ENCODE peak calls at places on chromosomes 1 and 21, in four cellular contexts. One of them, this sample, is unnamed.

GRCh38 chr1:40708750-40709099 is 17.2 kb downstream of the NFYC start:
- DNase-seq in T1000: no peak
- DNase-seq in CD8-positive, alpha-beta memory T cell: no peak
- DNase-seq in activated CD4-positive, alpha-beta T cell treated with anti-CD3 and anti-CD28 coated beads for 24 hours: no peak
- DNase-seq in this sample: no peak

GRCh38 chr1:233326995-233327937 is at the start of gene MAP3K21:
- DNase-seq in T1000: peak
- DNase-seq in CD8-positive, alpha-beta memory T cell: peak
- DNase-seq in activated CD4-positive, alpha-beta T cell treated with anti-CD3 and anti-CD28 coated beads for 24 hours: peak
- DNase-seq in this sample: peak

GRCh38 chr1:192477630-192478029 is 97.9 kb upstream of the RGS1 start:
- DNase-seq in T1000: no peak
- DNase-seq in CD8-positive, alpha-beta memory T cell: peak
- DNase-seq in activated CD4-positive, alpha-beta T cell treated with anti-CD3 and anti-CD28 coated beads for 24 hours: no peak
- DNase-seq in this sample: no peak

GRCh38 chr1:232635778-232636356 is 5.9 kb upstream of the SIPA1L2 start:
- DNase-seq in T1000: no peak
- DNase-seq in CD8-positive, alpha-beta memory T cell: peak
- DNase-seq in activated CD4-positive, alpha-beta T cell treated with anti-CD3 and anti-CD28 coated beads for 24 hours: no peak
- DNase-seq in this sample: no peak

GRCh38 chr21:34227386-34227852 is 136.4 kb upstream of the KCNE2 start:
- DNase-seq in T1000: peak
- DNase-seq in CD8-positive, alpha-beta memory T cell: no peak
- DNase-seq in activated CD4-positive, alpha-beta T cell treated with anti-CD3 and anti-CD28 coated beads for 24 hours: no peak
- DNase-seq in this sample: no peak

GRCh38 chr21:42009018-42009830 is 936 bp downstream of the ZBTB21 start:
- DNase-seq in T1000: no peak
- DNase-seq in CD8-positive, alpha-beta memory T cell: peak
- DNase-seq in activated CD4-positive, alpha-beta T cell treated with anti-CD3 and anti-CD28 coated beads for 24 hours: peak
- DNase-seq in this sample: peak

GRCh38 chr1:225915538-225915991 is 8.5 kb downstream of the PYCR2 start:
- DNase-seq in T1000: no peak
- DNase-seq in CD8-positive, alpha-beta memory T cell: no peak
- DNase-seq in activated CD4-positive, alpha-beta T cell treated with anti-CD3 and anti-CD28 coated beads for 24 hours: no peak
- DNase-seq in this sample: no peak

GRCh38 chr1:214281902-214282695 is 1.1 kb downstream of the SMYD2 start:
- DNase-seq in T1000: no peak
- DNase-seq in CD8-positive, alpha-beta memory T cell: no peak
- DNase-seq in activated CD4-positive, alpha-beta T cell treated with anti-CD3 and anti-CD28 coated beads for 24 hours: no peak
- DNase-seq in this sample: no peak

GRCh38 chr1:30807318-30808066 is 49.9 kb upstream of the LAPTM5 start:
- DNase-seq in T1000: peak
- DNase-seq in CD8-positive, alpha-beta memory T cell: no peak
- DNase-seq in activated CD4-positive, alpha-beta T cell treated with anti-CD3 and anti-CD28 coated beads for 24 hours: no peak
- DNase-seq in this sample: no peak

GRCh38 chr1:66564250-66564649 is 30.3 kb downstream of the SGIP1 start:
- DNase-seq in T1000: peak
- DNase-seq in CD8-positive, alpha-beta memory T cell: no peak
- DNase-seq in activated CD4-positive, alpha-beta T cell treated with anti-CD3 and anti-CD28 coated beads for 24 hours: no peak
- DNase-seq in this sample: no peak

GRCh38 chr1:157137773-157138219 is 399 bp downstream of the ETV3 start:
- DNase-seq in T1000: no peak
- DNase-seq in CD8-positive, alpha-beta memory T cell: no peak
- DNase-seq in activated CD4-positive, alpha-beta T cell treated with anti-CD3 and anti-CD28 coated beads for 24 hours: no peak
- DNase-seq in this sample: no peak

GRCh38 chr21:36120304-36120902 is 14.5 kb upstream of the CBR3 start:
- DNase-seq in T1000: no peak
- DNase-seq in CD8-positive, alpha-beta memory T cell: no peak
- DNase-seq in activated CD4-positive, alpha-beta T cell treated with anti-CD3 and anti-CD28 coated beads for 24 hours: no peak
- DNase-seq in this sample: no peak

GRCh38 chr1:80217377-80217986 is 1211.0 kb upstream of the ADGRL4 start:
- DNase-seq in T1000: no peak
- DNase-seq in CD8-positive, alpha-beta memory T cell: no peak
- DNase-seq in activated CD4-positive, alpha-beta T cell treated with anti-CD3 and anti-CD28 coated beads for 24 hours: no peak
- DNase-seq in this sample: no peak

GRCh38 chr1:67274623-67275325 is 32.9 kb upstream of the IL12RB2 start:
- DNase-seq in T1000: no peak
- DNase-seq in CD8-positive, alpha-beta memory T cell: peak
- DNase-seq in activated CD4-positive, alpha-beta T cell treated with anti-CD3 and anti-CD28 coated beads for 24 hours: peak
- DNase-seq in this sample: no peak

GRCh38 chr1:44453798-44454349 is 48.8 kb downstream of the RNF220 start:
- DNase-seq in T1000: no peak
- DNase-seq in CD8-positive, alpha-beta memory T cell: no peak
- DNase-seq in activated CD4-positive, alpha-beta T cell treated with anti-CD3 and anti-CD28 coated beads for 24 hours: no peak
- DNase-seq in this sample: no peak

GRCh38 chr1:17307329-17307728 is 668 bp upstream of the PADI4 start:
- DNase-seq in T1000: no peak
- DNase-seq in CD8-positive, alpha-beta memory T cell: no peak
- DNase-seq in activated CD4-positive, alpha-beta T cell treated with anti-CD3 and anti-CD28 coated beads for 24 hours: no peak
- DNase-seq in this sample: no peak

GRCh38 chr1:201551096-201551495 is 12.2 kb downstream of the NAV1 start:
- DNase-seq in T1000: no peak
- DNase-seq in CD8-positive, alpha-beta memory T cell: no peak
- DNase-seq in activated CD4-positive, alpha-beta T cell treated with anti-CD3 and anti-CD28 coated beads for 24 hours: no peak
- DNase-seq in this sample: no peak

GRCh38 chr1:32028746-32029145 is 15.1 kb downstream of the KHDRBS1 start:
- DNase-seq in T1000: no peak
- DNase-seq in CD8-positive, alpha-beta memory T cell: no peak
- DNase-seq in activated CD4-positive, alpha-beta T cell treated with anti-CD3 and anti-CD28 coated beads for 24 hours: no peak
- DNase-seq in this sample: no peak

GRCh38 chr1:156407344-156407743 is 38.3 kb downstream of the RHBG start:
- DNase-seq in T1000: no peak
- DNase-seq in CD8-positive, alpha-beta memory T cell: no peak
- DNase-seq in activated CD4-positive, alpha-beta T cell treated with anti-CD3 and anti-CD28 coated beads for 24 hours: no peak
- DNase-seq in this sample: no peak

GRCh38 chr21:45539796-45540600 is 2.2 kb downstream of the SLC19A1 start:
- DNase-seq in T1000: no peak
- DNase-seq in CD8-positive, alpha-beta memory T cell: no peak
- DNase-seq in activated CD4-positive, alpha-beta T cell treated with anti-CD3 and anti-CD28 coated beads for 24 hours: no peak
- DNase-seq in this sample: no peak

This sample was measured in T-helper 22 cell.